ENCODE peak calls at places on chromosomes 13 and 19, in six cellular contexts. One of them, this sample, is unnamed.
A peak's percentile ranks its signal among the peaks of the same experiment; 100 is the strongest.

GRCh38 chr19:55373318-55373992 is 3.2 kb upstream of the TMEM190 start:
- DNase-seq in heart left ventricle: no peak
- DNase-seq in kidney: no peak
- DNase-seq in IMR-90: no peak
- DNase-seq in GM12878: no peak
- DNase-seq in psoas muscle: no peak
- DNase-seq in this sample: no peak

GRCh38 chr13:31908696-31909386 is 122.7 kb upstream of the FRY start:
- DNase-seq in IMR-90: no peak
- DNase-seq in psoas muscle: no peak
- DNase-seq in heart left ventricle: no peak
- DNase-seq in kidney: no peak
- DNase-seq in GM12878: no peak
- DNase-seq in this sample: no peak

GRCh38 chr19:9792191-9793050 is 23.9 kb upstream of the ZNF846 start:
- DNase-seq in IMR-90: peak; percentile 91
- DNase-seq in heart left ventricle: peak; percentile 95
- DNase-seq in kidney: peak; percentile 98
- DNase-seq in GM12878: peak; percentile 51
- DNase-seq in psoas muscle: peak; percentile 93
- DNase-seq in this sample: peak; percentile 96

GRCh38 chr13:46367622-46368327 is 19.3 kb downstream of the RUBCNL start:
- DNase-seq in psoas muscle: no peak
- DNase-seq in GM12878: no peak
- DNase-seq in heart left ventricle: no peak
- DNase-seq in kidney: no peak
- DNase-seq in IMR-90: peak; percentile 45
- DNase-seq in this sample: no peak

GRCh38 chr19:9847087-9847671 is 12.1 kb downstream of the PIN1 start:
- DNase-seq in psoas muscle: peak; percentile 71
- DNase-seq in GM12878: no peak
- DNase-seq in heart left ventricle: peak; percentile 51
- DNase-seq in IMR-90: peak; percentile 97
- DNase-seq in kidney: no peak
- DNase-seq in this sample: peak; percentile 78

GRCh38 chr19:49713236-49713845 is 22.4 kb downstream of the CPT1C start:
- DNase-seq in GM12878: no peak
- DNase-seq in IMR-90: no peak
- DNase-seq in psoas muscle: no peak
- DNase-seq in kidney: no peak
- DNase-seq in heart left ventricle: no peak
- DNase-seq in this sample: no peak

GRCh38 chr13:99878921-99879610 is 92.5 kb downstream of the ZIC5 start:
- DNase-seq in kidney: no peak
- DNase-seq in heart left ventricle: no peak
- DNase-seq in psoas muscle: no peak
- DNase-seq in GM12878: no peak
- DNase-seq in IMR-90: no peak
- DNase-seq in this sample: no peak

GRCh38 chr13:39663958-39664357 is 8.5 kb downstream of the COG6 start:
- DNase-seq in GM12878: no peak
- DNase-seq in heart left ventricle: no peak
- DNase-seq in kidney: no peak
- DNase-seq in psoas muscle: no peak
- DNase-seq in IMR-90: no peak
- DNase-seq in this sample: no peak

GRCh38 chr13:64293923-64294322 is 2878.3 kb upstream of the PCDH20 start:
- DNase-seq in psoas muscle: no peak
- DNase-seq in GM12878: no peak
- DNase-seq in heart left ventricle: no peak
- DNase-seq in IMR-90: peak; percentile 28
- DNase-seq in kidney: no peak
- DNase-seq in this sample: no peak

DNA sequence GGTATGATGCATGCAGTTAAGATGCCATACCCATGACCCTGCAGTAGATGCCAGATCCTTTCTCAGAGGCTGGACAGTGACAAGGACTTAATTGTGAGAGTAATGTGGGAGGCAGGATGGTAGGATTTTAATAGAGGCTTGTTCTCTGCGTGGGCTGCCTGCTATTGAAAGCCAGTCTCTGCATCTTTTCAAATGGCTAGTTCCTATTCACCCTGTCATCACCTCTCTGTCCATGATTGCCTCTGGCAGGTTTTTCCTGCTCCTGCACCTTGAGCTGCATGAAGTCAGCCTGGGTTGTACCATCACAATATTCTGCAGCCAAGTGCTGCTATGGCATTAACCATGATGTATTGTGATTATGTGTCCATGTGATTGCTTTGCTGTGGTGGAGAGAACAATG is 440.5 kb downstream of the ITGBL1 start:
- DNase-seq in psoas muscle: no peak
- DNase-seq in heart left ventricle: peak; percentile 30
- DNase-seq in IMR-90: no peak
- DNase-seq in GM12878: no peak
- DNase-seq in kidney: peak; percentile 30
- DNase-seq in this sample: no peak
- TF ChIP-seq CTCF in psoas muscle: no peak
- TF ChIP-seq CTCF in heart left ventricle: no peak
- TF ChIP-seq CTCF in IMR-90: no peak
- TF ChIP-seq CTCF in GM12878: no peak
- TF ChIP-seq CTCF in kidney: no peak
- TF ChIP-seq CTCF in this sample: no peak

GRCh38 chr19:58561373-58562125 is 3.1 kb upstream of the UBE2M start:
- DNase-seq in GM12878: no peak
- DNase-seq in heart left ventricle: peak; percentile 30
- DNase-seq in IMR-90: no peak
- DNase-seq in kidney: peak; percentile 75
- DNase-seq in psoas muscle: no peak
- DNase-seq in this sample: no peak

GRCh38 chr19:58559275-58560006 is 1.0 kb upstream of the UBE2M start:
- DNase-seq in IMR-90: peak; percentile 89
- DNase-seq in heart left ventricle: peak; percentile 96
- DNase-seq in psoas muscle: peak; percentile 94
- DNase-seq in kidney: peak; percentile 97
- DNase-seq in GM12878: peak; percentile 76
- DNase-seq in this sample: peak; percentile 92

GRCh38 chr19:58560921-58561320 is 2.5 kb upstream of the UBE2M start:
- DNase-seq in psoas muscle: no peak
- DNase-seq in heart left ventricle: no peak
- DNase-seq in kidney: peak; percentile 65
- DNase-seq in GM12878: no peak
- DNase-seq in IMR-90: no peak
- DNase-seq in this sample: no peak

GRCh38 chr19:58558623-58559274 is 338 bp upstream of the UBE2M start:
- DNase-seq in IMR-90: peak; percentile 98
- DNase-seq in heart left ventricle: peak; percentile 99
- DNase-seq in psoas muscle: peak; percentile 99
- DNase-seq in kidney: peak; percentile 100
- DNase-seq in GM12878: peak; percentile 95
- DNase-seq in this sample: peak; percentile 100

GRCh38 chr19:58560007-58560887 is 1.8 kb upstream of the UBE2M start:
- DNase-seq in IMR-90: no peak
- DNase-seq in psoas muscle: no peak
- DNase-seq in heart left ventricle: peak; percentile 30
- DNase-seq in GM12878: no peak
- DNase-seq in kidney: peak; percentile 63
- DNase-seq in this sample: no peak
- H3K4me1 ChIP-seq in IMR-90: peaks cover 25% of the 10 kb centered on the region
- H3K4me1 ChIP-seq in psoas muscle: peaks cover 55% of the 10 kb centered on the region
- H3K4me1 ChIP-seq in heart left ventricle: peaks cover 57% of the 10 kb centered on the region
- H3K4me1 ChIP-seq in GM12878: peaks cover 44% of the 10 kb centered on the region
- H3K4me1 ChIP-seq in kidney: peaks cover 47% of the 10 kb centered on the region
- H3K4me1 ChIP-seq in this sample: peaks cover 53% of the 10 kb centered on the region

GRCh38 chr13:62706035-62706434 is 1290.4 kb upstream of the PCDH20 start:
- DNase-seq in heart left ventricle: no peak
- DNase-seq in IMR-90: peak; percentile 25
- DNase-seq in GM12878: no peak
- DNase-seq in psoas muscle: no peak
- DNase-seq in kidney: no peak
- DNase-seq in this sample: no peak

GRCh38 chr13:62702502-62702901 is 1286.9 kb upstream of the PCDH20 start:
- DNase-seq in psoas muscle: no peak
- DNase-seq in kidney: no peak
- DNase-seq in IMR-90: no peak
- DNase-seq in heart left ventricle: no peak
- DNase-seq in GM12878: no peak
- DNase-seq in this sample: no peak

GRCh38 chr13:62710766-62711165 is 1295.1 kb upstream of the PCDH20 start:
- DNase-seq in IMR-90: no peak
- DNase-seq in heart left ventricle: no peak
- DNase-seq in psoas muscle: no peak
- DNase-seq in GM12878: no peak
- DNase-seq in kidney: no peak
- DNase-seq in this sample: no peak

DNA sequence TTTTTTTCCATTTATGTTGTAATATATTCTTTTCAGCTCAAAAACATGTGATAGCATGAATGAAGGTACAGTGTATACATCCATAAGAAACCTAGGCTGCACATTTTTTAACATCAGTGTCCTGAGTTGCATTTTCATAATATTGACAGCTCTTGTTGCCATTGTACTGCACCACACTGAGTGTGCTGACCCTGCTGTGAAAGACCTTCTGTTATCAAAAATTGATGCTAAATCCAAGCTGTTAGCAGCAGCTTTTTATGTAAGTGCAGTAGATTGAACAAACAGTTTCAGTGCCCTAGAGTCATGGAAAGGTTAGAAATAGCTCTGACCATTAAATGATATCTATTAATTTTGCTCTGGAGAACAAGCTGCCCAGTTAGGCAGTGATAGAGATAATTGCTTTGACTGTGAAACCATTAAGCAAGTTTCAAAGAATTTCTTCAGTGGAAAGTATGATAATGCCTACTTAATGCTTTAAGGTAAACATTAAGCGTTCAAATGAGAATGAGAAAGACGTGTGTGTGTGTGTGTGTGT is 1289.2 kb upstream of the PCDH20 start:
- DNase-seq in kidney: no peak
- DNase-seq in heart left ventricle: no peak
- DNase-seq in IMR-90: no peak
- DNase-seq in GM12878: no peak
- DNase-seq in psoas muscle: no peak
- DNase-seq in this sample: no peak
- TF ChIP-seq CTCF in kidney: no peak
- TF ChIP-seq CTCF in heart left ventricle: no peak
- TF ChIP-seq CTCF in IMR-90: no peak
- TF ChIP-seq CTCF in GM12878: no peak
- TF ChIP-seq CTCF in psoas muscle: no peak
- TF ChIP-seq CTCF in this sample: no peak

DNA sequence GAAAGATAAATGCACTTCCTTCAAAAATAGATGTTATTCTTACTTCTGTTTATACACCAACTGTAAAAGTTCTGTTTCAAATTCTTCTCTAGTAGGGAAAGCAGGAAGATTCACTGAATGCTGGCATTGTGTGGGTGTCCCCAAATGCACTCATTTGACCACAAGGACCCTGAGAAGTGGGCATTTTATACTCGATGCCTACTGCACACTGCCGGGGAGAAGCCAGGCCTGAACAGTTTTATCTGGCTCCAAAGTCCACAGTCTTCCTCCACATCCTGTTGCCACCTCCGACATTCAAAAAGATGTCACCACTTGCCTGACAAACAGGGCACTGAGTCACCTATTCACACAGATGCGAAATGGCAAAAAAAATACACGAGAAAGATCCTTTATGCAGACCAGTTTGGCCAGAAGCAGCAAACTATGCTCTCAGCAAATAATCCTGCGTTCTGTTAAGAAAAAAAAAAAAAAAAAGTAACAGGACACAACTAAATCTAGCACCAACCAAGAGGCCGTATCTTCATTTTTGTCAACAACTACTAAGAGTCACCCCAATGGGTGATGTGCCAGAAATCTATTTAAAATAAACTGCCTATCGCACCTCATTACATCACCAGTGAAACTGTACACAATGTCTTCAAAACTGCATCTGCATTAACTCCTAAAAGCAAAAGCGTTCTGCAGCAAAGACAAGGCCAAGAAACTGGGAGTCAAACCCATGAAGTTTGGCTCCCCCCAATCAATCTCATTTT is 6.2 kb downstream of the ZC3H4 start:
- DNase-seq in psoas muscle: no peak
- DNase-seq in kidney: no peak
- DNase-seq in heart left ventricle: no peak
- DNase-seq in GM12878: no peak
- DNase-seq in IMR-90: peak; percentile 45
- DNase-seq in this sample: no peak
- H3K4me1 ChIP-seq in psoas muscle: peaks cover 75% of the 10 kb centered on the region
- H3K4me1 ChIP-seq in kidney: peaks cover 25% of the 10 kb centered on the region
- H3K4me1 ChIP-seq in heart left ventricle: peaks cover 72% of the 10 kb centered on the region
- H3K4me1 ChIP-seq in GM12878: peaks cover 8% of the 10 kb centered on the region
- H3K4me1 ChIP-seq in IMR-90: peaks cover 25% of the 10 kb centered on the region
- H3K4me1 ChIP-seq in this sample: peaks cover 38% of the 10 kb centered on the region

GRCh38 chr13:26184791-26185250 is 37.3 kb downstream of the RNF6 start:
- DNase-seq in heart left ventricle: peak; percentile 61
- DNase-seq in psoas muscle: peak; percentile 52
- DNase-seq in kidney: no peak
- DNase-seq in GM12878: peak; percentile 12
- DNase-seq in IMR-90: peak; percentile 74
- DNase-seq in this sample: no peak

GRCh38 chr13:26185720-26186119 is 36.4 kb downstream of the RNF6 start:
- DNase-seq in heart left ventricle: no peak
- DNase-seq in IMR-90: peak; percentile 3
- DNase-seq in psoas muscle: no peak
- DNase-seq in kidney: no peak
- DNase-seq in GM12878: no peak
- DNase-seq in this sample: no peak

GRCh38 chr13:26183416-26183815 is 38.7 kb downstream of the RNF6 start:
- DNase-seq in heart left ventricle: no peak
- DNase-seq in IMR-90: no peak
- DNase-seq in kidney: no peak
- DNase-seq in GM12878: no peak
- DNase-seq in psoas muscle: no peak
- DNase-seq in this sample: no peak

GRCh38 chr13:26186141-26186870 is 35.8 kb downstream of the RNF6 start:
- DNase-seq in GM12878: peak; percentile 66
- DNase-seq in IMR-90: peak; percentile 89
- DNase-seq in psoas muscle: peak; percentile 89
- DNase-seq in kidney: peak; percentile 95
- DNase-seq in heart left ventricle: peak; percentile 86
- DNase-seq in this sample: peak; percentile 97

GRCh38 chr13:26186995-26187394 is 35.1 kb downstream of the RNF6 start:
- DNase-seq in IMR-90: no peak
- DNase-seq in heart left ventricle: no peak
- DNase-seq in kidney: no peak
- DNase-seq in GM12878: no peak
- DNase-seq in psoas muscle: no peak
- DNase-seq in this sample: no peak
- TF ChIP-seq CTCF in IMR-90: no peak
- TF ChIP-seq CTCF in heart left ventricle: no peak
- TF ChIP-seq CTCF in kidney: no peak
- TF ChIP-seq CTCF in GM12878: no peak
- TF ChIP-seq CTCF in psoas muscle: no peak
- TF ChIP-seq CTCF in this sample: no peak

This sample was measured in upper lobe of left lung.